ENCODE peak calls at places on chromosomes 13 and 19, in eight cellular contexts. J, Z, R, Y, T, N, S and P are unnamed samples.

GRCh38 chr19:2355168-2356035 is 4.7 kb upstream of the TMPRSS9 start:
- DNase-seq in T (no peak), Y (no peak), S (no peak), Z (no peak), J (no peak), N (no peak), R (no peak), P (no peak)

GRCh38 chr19:33746159-33746558 is 50.5 kb upstream of the KCTD15 start:
- DNase-seq in R (no peak), J (no peak), Z (no peak), S (no peak), Y (no peak), N (no peak), T (no peak), P (no peak)

GRCh38 chr19:42443944-42444398 is 1.2 kb upstream of the CXCL17 start:
- DNase-seq in N (no peak), R (no peak), T (no peak), J (peak; percentile 32), S (no peak), Z (no peak), Y (peak; percentile 58), P (no peak)

GRCh38 chr13:105410602-105411001 is 1124.9 kb downstream of the EFNB2 start:
- DNase-seq in N (no peak), R (peak; percentile 49), T (peak; percentile 75), S (no peak), Z (no peak), Y (peak; percentile 6), J (no peak), P (peak; percentile 56)

GRCh38 chr19:6100284-6100915 is 9.9 kb downstream of the RFX2 start:
- DNase-seq in Z (no peak), S (peak; percentile 92), T (no peak), R (peak; percentile 57), Y (no peak), N (no peak), J (no peak), P (no peak)

GRCh38 chr13:22278336-22278929 is 607.6 kb downstream of the FGF9 start:
- DNase-seq in J (peak; percentile 57), T (no peak), R (peak; percentile 75), Y (peak; percentile 74), S (peak; percentile 64), N (peak; percentile 32), Z (no peak), P (no peak)

GRCh38 chr13:110270507-110270906 is 36.5 kb downstream of the COL4A1 start:
- DNase-seq in S (no peak), Y (no peak), J (no peak), N (no peak), T (no peak), Z (no peak), R (no peak), P (no peak)

GRCh38 chr13:24624801-24625231 is 55.4 kb upstream of the ATP12A start:
- DNase-seq in Z (no peak), J (no peak), Y (no peak), T (no peak), R (no peak), S (no peak), N (no peak), P (no peak)